ENCODE peak calls at places on chromosomes 2 and 18, in six cellular contexts. V is neuronal stem cell, B is H9, I is mesenchymal stem cell, R is mesendoderm, J is H1. W is an unnamed sample.
A peak's percentile ranks its signal among the peaks of the same experiment; 100 is the strongest.

GRCh38 chr2:101387151-101387807 is at the start of gene CREG2:
- DNase-seq in R (peak; percentile 75), J (peak; percentile 89), B (peak; percentile 78), I (peak; percentile 70), V (peak; percentile 71), W (peak; percentile 55)

GRCh38 chr2:203759692-203760365 is 53.4 kb downstream of the CD28 start:
- DNase-seq in I (peak; percentile 81), B (no peak), V (no peak), J (no peak), R (peak; percentile 30), W (peak; percentile 87)

GRCh38 chr18:48021273-48021914 is 90.9 kb upstream of the SMAD2 start:
- DNase-seq in V (no peak), R (no peak), I (no peak), J (no peak), B (no peak), W (no peak)

GRCh38 chr2:241895732-241896641 is 26.5 kb downstream of the RTP5 start:
- DNase-seq in R (peak; percentile 53), B (peak; percentile 47), J (peak; percentile 50), V (no peak), I (peak; percentile 69), W (peak; percentile 30)

GRCh38 chr2:3449106-3449505 is 69.6 kb downstream of the TRAPPC12 start:
- DNase-seq in B (no peak), J (peak; percentile 20), I (no peak), R (no peak), V (no peak), W (no peak)

GRCh38 chr2:37629529-37629928 is 41.9 kb downstream of the CDC42EP3 start:
- DNase-seq in B (no peak), R (no peak), J (no peak), I (no peak), V (no peak), W (peak; percentile 87)

GRCh38 chr18:50662775-50663383 is 103.0 kb downstream of the MAPK4 start:
- DNase-seq in V (peak; percentile 40), R (no peak), J (no peak), B (no peak), I (no peak), W (no peak)

GRCh38 chr18:28013064-28013463 is 163.9 kb downstream of the CDH2 start:
- DNase-seq in B (no peak), J (no peak), R (no peak), I (peak; percentile 18), V (no peak), W (peak; percentile 23)

GRCh38 chr2:15446961-15447360 is 114.2 kb downstream of the NBAS start:
- DNase-seq in B (no peak), I (no peak), R (no peak), J (no peak), V (no peak), W (no peak)

GRCh38 chr2:78676921-78677696 is 348.4 kb upstream of the REG3G start:
- DNase-seq in B (peak; percentile 46), R (peak; percentile 35), V (no peak), J (no peak), I (no peak), W (no peak)

GRCh38 chr18:11500153-11501122 is 109.0 kb upstream of the SLC35G4 start:
- DNase-seq in J (no peak), I (peak; percentile 96), B (no peak), R (peak; percentile 62), V (no peak), W (peak; percentile 98)

GRCh38 chr2:168571061-168571460 is 115.0 kb downstream of the CERS6 start:
- DNase-seq in R (no peak), V (no peak), J (no peak), B (no peak), I (peak; percentile 11), W (peak; percentile 3)

GRCh38 chr2:233413529-233414272 is 59.4 kb downstream of the DGKD start:
- DNase-seq in V (no peak), J (peak; percentile 22), R (no peak), I (peak; percentile 72), B (no peak), W (peak; percentile 46)

GRCh38 chr18:8654482-8655451 is 45.5 kb downstream of the RAB12 start:
- DNase-seq in I (peak; percentile 33), R (peak; percentile 69), B (no peak), V (no peak), J (no peak), W (peak; percentile 34)

GRCh38 chr2:176138526-176139169 is 9.1 kb downstream of the HOXD8 start:
- DNase-seq in V (no peak), I (no peak), J (peak; percentile 38), R (no peak), B (peak; percentile 29), W (no peak)

GRCh38 chr18:48456838-48457237 is 47.7 kb upstream of the ZBTB7C start:
- DNase-seq in R (no peak), J (no peak), B (no peak), I (no peak), V (no peak), W (no peak)

GRCh38 chr2:200592414-200593075 is 6.7 kb downstream of the AOX1 start:
- DNase-seq in R (peak; percentile 13), B (no peak), V (no peak), I (peak; percentile 52), J (no peak), W (peak; percentile 62)

GRCh38 chr18:49527631-49528327 is 34.1 kb upstream of the LIPG start:
- DNase-seq in V (no peak), B (no peak), I (no peak), R (peak; percentile 81), J (no peak), W (no peak)
- H2AK5ac ChIP-seq in V (no peak overlapping the region), B (no peak overlapping the region), I (no peak overlapping the region), R (peak overlapping the region; percentile 64), J (no peak overlapping the region), W (no peak overlapping the region)

GRCh38 chr2:131535526-131535925 is 7.8 kb downstream of the CCDC74A start:
- DNase-seq in R (no peak), I (no peak), B (no peak), J (peak; percentile 37), V (no peak), W (no peak)
- H2AK5ac ChIP-seq in R (no peak overlapping the region), I (no peak overlapping the region), B (no peak overlapping the region), J (no peak overlapping the region), V (no peak overlapping the region), W (no peak overlapping the region)

GRCh38 chr2:223051580-223052375 is at the start of gene KCNE4:
- DNase-seq in V (no peak), J (no peak), B (no peak), R (no peak), I (peak; percentile 90), W (peak; percentile 82)
- H2AK5ac ChIP-seq in V (peak within 1 kb of the TSS; percentile 49), J (no peak within 1 kb of the TSS), B (no peak within 1 kb of the TSS), R (no peak within 1 kb of the TSS), I (no peak within 1 kb of the TSS), W (peak within 1 kb of the TSS; percentile 85)

DNA sequence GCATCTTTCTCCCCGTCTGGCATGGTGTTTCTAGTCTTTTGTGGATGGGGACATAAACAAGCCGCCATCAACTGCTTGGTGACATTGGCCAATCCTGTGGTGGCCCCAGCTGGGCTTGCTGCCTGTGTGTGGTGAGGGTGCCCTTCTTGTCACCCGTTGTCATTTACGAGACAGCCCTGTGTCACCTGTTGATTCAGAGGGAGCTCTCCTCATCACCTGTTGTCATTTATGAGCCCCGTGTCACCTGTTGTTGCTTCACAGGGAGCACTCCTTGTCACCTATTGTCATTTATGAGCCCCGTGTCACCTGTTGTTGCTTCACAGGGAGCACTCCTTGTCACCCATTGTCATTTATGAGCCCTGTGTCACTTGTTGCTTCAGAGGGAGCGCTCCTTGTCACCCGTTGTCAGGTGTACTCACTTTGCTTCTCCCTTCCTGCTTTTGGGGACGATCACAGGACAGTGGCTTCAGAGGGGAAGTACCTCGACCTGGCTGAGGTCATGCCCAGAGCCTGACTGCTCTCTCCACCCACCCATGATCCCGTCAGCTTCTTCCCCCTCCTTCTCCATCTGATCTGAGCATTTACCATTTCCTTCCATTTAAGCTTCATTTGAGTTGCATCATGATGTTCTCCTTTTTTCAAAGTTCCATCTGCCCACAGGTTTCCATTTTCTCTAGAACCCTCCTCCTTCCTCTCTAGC is 29.1 kb downstream of the HPCAL1 start:
- DNase-seq in V (no peak), R (no peak), B (no peak), J (no peak), I (no peak), W (no peak)
- H2AK5ac ChIP-seq in V (peak overlapping the region; percentile 96), R (no peak overlapping the region), B (no peak overlapping the region), J (no peak overlapping the region), I (peak overlapping the region; percentile 3), W (peak overlapping the region; percentile 37)

W was measured in IMR-90.